ENCODE peak calls at places on chromosome 4, in eight cellular contexts. One of them, this sample, is unnamed.

GRCh38 chr4:165927366-165927765 is 54.3 kb downstream of the TLL1 start:
- DNase-seq in Panc1: no peak
- DNase-seq in ovary: no peak
- DNase-seq in mucosa of descending colon: no peak
- DNase-seq in ELF-1: no peak
- DNase-seq in neural progenitor cell: no peak
- DNase-seq in effector CD4-positive, alpha-beta T cell: no peak
- DNase-seq in lung microvascular endothelial cell: no peak
- DNase-seq in this sample: no peak

GRCh38 chr4:55175779-55176231 is 50.4 kb upstream of the KDR start:
- DNase-seq in effector CD4-positive, alpha-beta T cell: no peak
- DNase-seq in neural progenitor cell: no peak
- DNase-seq in ovary: no peak
- DNase-seq in mucosa of descending colon: no peak
- DNase-seq in ELF-1: no peak
- DNase-seq in Panc1: peak
- DNase-seq in lung microvascular endothelial cell: peak
- DNase-seq in this sample: no peak

GRCh38 chr4:128653514-128654420 is 155.7 kb upstream of the JADE1 start:
- DNase-seq in lung microvascular endothelial cell: no peak
- DNase-seq in Panc1: no peak
- DNase-seq in neural progenitor cell: peak
- DNase-seq in ovary: peak
- DNase-seq in effector CD4-positive, alpha-beta T cell: no peak
- DNase-seq in ELF-1: peak
- DNase-seq in mucosa of descending colon: no peak
- DNase-seq in this sample: no peak

GRCh38 chr4:54513231-54513630 is 144.5 kb upstream of the KIT start:
- DNase-seq in Panc1: no peak
- DNase-seq in effector CD4-positive, alpha-beta T cell: no peak
- DNase-seq in lung microvascular endothelial cell: peak
- DNase-seq in ovary: no peak
- DNase-seq in ELF-1: no peak
- DNase-seq in mucosa of descending colon: no peak
- DNase-seq in neural progenitor cell: no peak
- DNase-seq in this sample: no peak

GRCh38 chr4:70721747-70722146 is at the start of gene RUFY3:
- DNase-seq in mucosa of descending colon: no peak
- DNase-seq in effector CD4-positive, alpha-beta T cell: no peak
- DNase-seq in lung microvascular endothelial cell: peak
- DNase-seq in ELF-1: no peak
- DNase-seq in Panc1: no peak
- DNase-seq in neural progenitor cell: peak
- DNase-seq in ovary: peak
- DNase-seq in this sample: no peak

GRCh38 chr4:40216622-40217366 is 20.0 kb downstream of the RHOH start:
- DNase-seq in neural progenitor cell: no peak
- DNase-seq in effector CD4-positive, alpha-beta T cell: no peak
- DNase-seq in ELF-1: no peak
- DNase-seq in Panc1: no peak
- DNase-seq in lung microvascular endothelial cell: no peak
- DNase-seq in ovary: no peak
- DNase-seq in mucosa of descending colon: no peak
- DNase-seq in this sample: no peak

GRCh38 chr4:147482281-147482680 is 1.4 kb downstream of the EDNRA start:
- DNase-seq in ovary: no peak
- DNase-seq in neural progenitor cell: no peak
- DNase-seq in lung microvascular endothelial cell: no peak
- DNase-seq in ELF-1: no peak
- DNase-seq in Panc1: no peak
- DNase-seq in mucosa of descending colon: no peak
- DNase-seq in effector CD4-positive, alpha-beta T cell: no peak
- DNase-seq in this sample: no peak

GRCh38 chr4:118587116-118587869 is 97.9 kb upstream of the METTL14 start:
- DNase-seq in effector CD4-positive, alpha-beta T cell: no peak
- DNase-seq in Panc1: no peak
- DNase-seq in neural progenitor cell: no peak
- DNase-seq in mucosa of descending colon: no peak
- DNase-seq in lung microvascular endothelial cell: no peak
- DNase-seq in ELF-1: no peak
- DNase-seq in ovary: no peak
- DNase-seq in this sample: no peak

GRCh38 chr4:74632634-74633033 is 161.7 kb downstream of the BTC start:
- DNase-seq in lung microvascular endothelial cell: peak
- DNase-seq in mucosa of descending colon: no peak
- DNase-seq in ovary: no peak
- DNase-seq in ELF-1: no peak
- DNase-seq in effector CD4-positive, alpha-beta T cell: no peak
- DNase-seq in Panc1: peak
- DNase-seq in neural progenitor cell: no peak
- DNase-seq in this sample: no peak

GRCh38 chr4:38803833-38804653 is 548 bp downstream of the TLR1 start:
- DNase-seq in mucosa of descending colon: no peak
- DNase-seq in lung microvascular endothelial cell: peak
- DNase-seq in ELF-1: no peak
- DNase-seq in Panc1: no peak
- DNase-seq in ovary: no peak
- DNase-seq in neural progenitor cell: no peak
- DNase-seq in effector CD4-positive, alpha-beta T cell: no peak
- DNase-seq in this sample: no peak

GRCh38 chr4:119032921-119033685 is 102.5 kb upstream of the MYOZ2 start:
- DNase-seq in neural progenitor cell: no peak
- DNase-seq in ovary: no peak
- DNase-seq in effector CD4-positive, alpha-beta T cell: no peak
- DNase-seq in mucosa of descending colon: no peak
- DNase-seq in Panc1: no peak
- DNase-seq in ELF-1: no peak
- DNase-seq in lung microvascular endothelial cell: no peak
- DNase-seq in this sample: no peak

GRCh38 chr4:179110356-179110755 is 1668.1 kb upstream of the AGA start:
- DNase-seq in ovary: no peak
- DNase-seq in Panc1: no peak
- DNase-seq in lung microvascular endothelial cell: no peak
- DNase-seq in neural progenitor cell: no peak
- DNase-seq in effector CD4-positive, alpha-beta T cell: no peak
- DNase-seq in mucosa of descending colon: no peak
- DNase-seq in ELF-1: peak
- DNase-seq in this sample: no peak

GRCh38 chr4:102642571-102643298 is 118.0 kb downstream of the MANBA start:
- DNase-seq in effector CD4-positive, alpha-beta T cell: no peak
- DNase-seq in lung microvascular endothelial cell: no peak
- DNase-seq in neural progenitor cell: no peak
- DNase-seq in Panc1: no peak
- DNase-seq in mucosa of descending colon: no peak
- DNase-seq in ovary: no peak
- DNase-seq in ELF-1: no peak
- DNase-seq in this sample: no peak

GRCh38 chr4:11631416-11631815 is 202.7 kb upstream of the HS3ST1 start:
- DNase-seq in Panc1: no peak
- DNase-seq in lung microvascular endothelial cell: no peak
- DNase-seq in effector CD4-positive, alpha-beta T cell: no peak
- DNase-seq in neural progenitor cell: no peak
- DNase-seq in ovary: no peak
- DNase-seq in ELF-1: no peak
- DNase-seq in mucosa of descending colon: no peak
- DNase-seq in this sample: no peak

GRCh38 chr4:22881416-22881815 is 188.7 kb downstream of the GBA3 start:
- DNase-seq in mucosa of descending colon: no peak
- DNase-seq in neural progenitor cell: no peak
- DNase-seq in effector CD4-positive, alpha-beta T cell: no peak
- DNase-seq in ovary: no peak
- DNase-seq in lung microvascular endothelial cell: no peak
- DNase-seq in ELF-1: no peak
- DNase-seq in Panc1: no peak
- DNase-seq in this sample: no peak

GRCh38 chr4:86592553-86593249 is 1.4 kb upstream of the PTPN13 start:
- DNase-seq in lung microvascular endothelial cell: no peak
- DNase-seq in neural progenitor cell: peak
- DNase-seq in effector CD4-positive, alpha-beta T cell: no peak
- DNase-seq in ovary: no peak
- DNase-seq in mucosa of descending colon: no peak
- DNase-seq in ELF-1: no peak
- DNase-seq in Panc1: no peak
- DNase-seq in this sample: no peak

GRCh38 chr4:41009411-41009810 is 204.9 kb downstream of the APBB2 start:
- DNase-seq in effector CD4-positive, alpha-beta T cell: no peak
- DNase-seq in lung microvascular endothelial cell: no peak
- DNase-seq in mucosa of descending colon: no peak
- DNase-seq in neural progenitor cell: no peak
- DNase-seq in ELF-1: no peak
- DNase-seq in ovary: no peak
- DNase-seq in Panc1: peak
- DNase-seq in this sample: no peak

GRCh38 chr4:16496501-16496900 is 270.2 kb upstream of the TAPT1 start:
- DNase-seq in neural progenitor cell: no peak
- DNase-seq in mucosa of descending colon: no peak
- DNase-seq in lung microvascular endothelial cell: peak
- DNase-seq in ELF-1: no peak
- DNase-seq in Panc1: no peak
- DNase-seq in effector CD4-positive, alpha-beta T cell: no peak
- DNase-seq in ovary: no peak
- DNase-seq in this sample: no peak

GRCh38 chr4:122500852-122501501 is 44.5 kb upstream of the IL2 start:
- DNase-seq in neural progenitor cell: no peak
- DNase-seq in ELF-1: no peak
- DNase-seq in ovary: no peak
- DNase-seq in mucosa of descending colon: no peak
- DNase-seq in effector CD4-positive, alpha-beta T cell: no peak
- DNase-seq in Panc1: no peak
- DNase-seq in lung microvascular endothelial cell: peak
- DNase-seq in this sample: no peak

GRCh38 chr4:137981277-137981676 is 260.9 kb downstream of the SLC7A11 start:
- DNase-seq in ovary: no peak
- DNase-seq in neural progenitor cell: no peak
- DNase-seq in Panc1: no peak
- DNase-seq in effector CD4-positive, alpha-beta T cell: no peak
- DNase-seq in lung microvascular endothelial cell: no peak
- DNase-seq in ELF-1: no peak
- DNase-seq in mucosa of descending colon: no peak
- DNase-seq in this sample: no peak

GRCh38 chr4:89829470-89830138 is 7.4 kb downstream of the SNCA start:
- DNase-seq in mucosa of descending colon: no peak
- DNase-seq in Panc1: no peak
- DNase-seq in neural progenitor cell: no peak
- DNase-seq in lung microvascular endothelial cell: peak
- DNase-seq in effector CD4-positive, alpha-beta T cell: no peak
- DNase-seq in ovary: no peak
- DNase-seq in ELF-1: no peak
- DNase-seq in this sample: no peak

GRCh38 chr4:75843596-75843995 is 58.7 kb downstream of the PPEF2 start:
- DNase-seq in ELF-1: no peak
- DNase-seq in effector CD4-positive, alpha-beta T cell: no peak
- DNase-seq in mucosa of descending colon: no peak
- DNase-seq in lung microvascular endothelial cell: no peak
- DNase-seq in Panc1: no peak
- DNase-seq in ovary: no peak
- DNase-seq in neural progenitor cell: no peak
- DNase-seq in this sample: no peak

GRCh38 chr4:18579222-18579621 is 557.7 kb upstream of the LCORL start:
- DNase-seq in Panc1: no peak
- DNase-seq in neural progenitor cell: no peak
- DNase-seq in ovary: no peak
- DNase-seq in lung microvascular endothelial cell: no peak
- DNase-seq in effector CD4-positive, alpha-beta T cell: no peak
- DNase-seq in ELF-1: no peak
- DNase-seq in mucosa of descending colon: no peak
- DNase-seq in this sample: no peak

GRCh38 chr4:146212781-146213180 is 1.6 kb upstream of the REELD1 start:
- DNase-seq in neural progenitor cell: no peak
- DNase-seq in lung microvascular endothelial cell: no peak
- DNase-seq in effector CD4-positive, alpha-beta T cell: no peak
- DNase-seq in mucosa of descending colon: no peak
- DNase-seq in ELF-1: no peak
- DNase-seq in ovary: no peak
- DNase-seq in Panc1: no peak
- DNase-seq in this sample: no peak

GRCh38 chr4:7758444-7758815 is 181.2 kb downstream of the AFAP1 start:
- DNase-seq in Panc1: no peak
- DNase-seq in neural progenitor cell: no peak
- DNase-seq in ovary: no peak
- DNase-seq in mucosa of descending colon: peak
- DNase-seq in effector CD4-positive, alpha-beta T cell: no peak
- DNase-seq in ELF-1: no peak
- DNase-seq in lung microvascular endothelial cell: no peak
- DNase-seq in this sample: no peak

GRCh38 chr4:24794111-24794860 is 1.1 kb upstream of the SOD3 start:
- DNase-seq in mucosa of descending colon: peak
- DNase-seq in neural progenitor cell: no peak
- DNase-seq in ovary: no peak
- DNase-seq in lung microvascular endothelial cell: no peak
- DNase-seq in Panc1: no peak
- DNase-seq in ELF-1: peak
- DNase-seq in effector CD4-positive, alpha-beta T cell: no peak
- DNase-seq in this sample: no peak

GRCh38 chr4:184402740-184403383 is 71.5 kb downstream of the IRF2 start:
- DNase-seq in mucosa of descending colon: no peak
- DNase-seq in effector CD4-positive, alpha-beta T cell: no peak
- DNase-seq in neural progenitor cell: no peak
- DNase-seq in ELF-1: no peak
- DNase-seq in Panc1: no peak
- DNase-seq in lung microvascular endothelial cell: no peak
- DNase-seq in ovary: no peak
- DNase-seq in this sample: no peak

GRCh38 chr4:30283336-30283735 is 436.8 kb upstream of the PCDH7 start:
- DNase-seq in mucosa of descending colon: no peak
- DNase-seq in neural progenitor cell: no peak
- DNase-seq in lung microvascular endothelial cell: no peak
- DNase-seq in ovary: no peak
- DNase-seq in effector CD4-positive, alpha-beta T cell: no peak
- DNase-seq in Panc1: no peak
- DNase-seq in ELF-1: no peak
- DNase-seq in this sample: no peak

GRCh38 chr4:44713125-44713524 is 13.2 kb downstream of the GNPDA2 start:
- DNase-seq in ELF-1: no peak
- DNase-seq in Panc1: no peak
- DNase-seq in effector CD4-positive, alpha-beta T cell: no peak
- DNase-seq in ovary: no peak
- DNase-seq in mucosa of descending colon: no peak
- DNase-seq in neural progenitor cell: no peak
- DNase-seq in lung microvascular endothelial cell: no peak
- DNase-seq in this sample: no peak

GRCh38 chr4:54668031-54668611 is 10.4 kb downstream of the KIT start:
- DNase-seq in lung microvascular endothelial cell: no peak
- DNase-seq in ELF-1: no peak
- DNase-seq in ovary: no peak
- DNase-seq in Panc1: no peak
- DNase-seq in mucosa of descending colon: no peak
- DNase-seq in effector CD4-positive, alpha-beta T cell: no peak
- DNase-seq in neural progenitor cell: peak
- DNase-seq in this sample: no peak

GRCh38 chr4:123198706-123199105 is 197.9 kb upstream of the SPRY1 start:
- DNase-seq in mucosa of descending colon: no peak
- DNase-seq in ovary: no peak
- DNase-seq in effector CD4-positive, alpha-beta T cell: no peak
- DNase-seq in lung microvascular endothelial cell: no peak
- DNase-seq in neural progenitor cell: no peak
- DNase-seq in Panc1: no peak
- DNase-seq in ELF-1: no peak
- DNase-seq in this sample: no peak

GRCh38 chr4:107312366-107312765 is 276.3 kb upstream of the DKK2 start:
- DNase-seq in lung microvascular endothelial cell: no peak
- DNase-seq in effector CD4-positive, alpha-beta T cell: no peak
- DNase-seq in mucosa of descending colon: no peak
- DNase-seq in ovary: no peak
- DNase-seq in neural progenitor cell: no peak
- DNase-seq in ELF-1: no peak
- DNase-seq in Panc1: no peak
- DNase-seq in this sample: no peak

GRCh38 chr4:74161676-74162450 is 3.9 kb downstream of the MTHFD2L start:
- DNase-seq in lung microvascular endothelial cell: no peak
- DNase-seq in ELF-1: no peak
- DNase-seq in mucosa of descending colon: no peak
- DNase-seq in ovary: no peak
- DNase-seq in Panc1: no peak
- DNase-seq in neural progenitor cell: peak
- DNase-seq in effector CD4-positive, alpha-beta T cell: no peak
- DNase-seq in this sample: no peak

GRCh38 chr4:110900206-110900769 is 277.4 kb upstream of the PITX2 start:
- DNase-seq in lung microvascular endothelial cell: no peak
- DNase-seq in mucosa of descending colon: no peak
- DNase-seq in effector CD4-positive, alpha-beta T cell: no peak
- DNase-seq in ovary: no peak
- DNase-seq in ELF-1: no peak
- DNase-seq in Panc1: no peak
- DNase-seq in neural progenitor cell: no peak
- DNase-seq in this sample: no peak